ENCODE peak calls at places on chromosomes 4 and X, in ten cellular contexts. One of them, this sample, is unnamed.
A peak's percentile ranks its signal among the peaks of the same experiment; 100 is the strongest.

GRCh38 chrX:93874554-93874953 is 200.5 kb downstream of the FAM133A start:
- DNase-seq in PC-3: peak; percentile 63
- DNase-seq in endothelial cell: peak; percentile 46
- DNase-seq in left lung: no peak
- DNase-seq in OCI-LY7: peak; percentile 0
- DNase-seq in GM13976: no peak
- DNase-seq in WTC11: peak; percentile 31
- DNase-seq in endodermal cell: peak; percentile 68
- DNase-seq in activated B cell treated with CpG ODN at 0.5 μM for 24 hours: no peak
- DNase-seq in mammary epithelial cell: peak; percentile 8
- DNase-seq in this sample: no peak

GRCh38 chrX:101231080-101231479 is 11.5 kb downstream of the DRP2 start:
- DNase-seq in PC-3: no peak
- DNase-seq in endothelial cell: no peak
- DNase-seq in left lung: no peak
- DNase-seq in OCI-LY7: no peak
- DNase-seq in GM13976: no peak
- DNase-seq in WTC11: no peak
- DNase-seq in endodermal cell: no peak
- DNase-seq in activated B cell treated with CpG ODN at 0.5 μM for 24 hours: no peak
- DNase-seq in mammary epithelial cell: no peak
- DNase-seq in this sample: no peak

GRCh38 chr4:185383451-185383850 is 12.3 kb downstream of the LRP2BP start:
- DNase-seq in PC-3: peak; percentile 82
- DNase-seq in endothelial cell: no peak
- DNase-seq in left lung: no peak
- DNase-seq in OCI-LY7: no peak
- DNase-seq in GM13976: no peak
- DNase-seq in WTC11: no peak
- DNase-seq in endodermal cell: no peak
- DNase-seq in activated B cell treated with CpG ODN at 0.5 μM for 24 hours: no peak
- DNase-seq in mammary epithelial cell: peak; percentile 62
- DNase-seq in this sample: no peak

GRCh38 chr4:84258905-84259830 is 239.9 kb downstream of the NKX6-1 start:
- DNase-seq in PC-3: peak; percentile 32
- DNase-seq in endothelial cell: no peak
- DNase-seq in left lung: no peak
- DNase-seq in OCI-LY7: peak; percentile 29
- DNase-seq in GM13976: no peak
- DNase-seq in WTC11: no peak
- DNase-seq in endodermal cell: peak; percentile 70
- DNase-seq in activated B cell treated with CpG ODN at 0.5 μM for 24 hours: no peak
- DNase-seq in mammary epithelial cell: peak; percentile 21
- DNase-seq in this sample: no peak

GRCh38 chr4:7759221-7759620 is 180.4 kb downstream of the AFAP1 start:
- DNase-seq in PC-3: no peak
- DNase-seq in endothelial cell: no peak
- DNase-seq in left lung: no peak
- DNase-seq in OCI-LY7: peak; percentile 55
- DNase-seq in GM13976: no peak
- DNase-seq in WTC11: no peak
- DNase-seq in endodermal cell: no peak
- DNase-seq in activated B cell treated with CpG ODN at 0.5 μM for 24 hours: no peak
- DNase-seq in mammary epithelial cell: no peak
- DNase-seq in this sample: no peak

GRCh38 chrX:56813318-56813837 is 84.3 kb downstream of the NBDY start:
- DNase-seq in PC-3: no peak
- DNase-seq in endothelial cell: no peak
- DNase-seq in left lung: no peak
- DNase-seq in OCI-LY7: no peak
- DNase-seq in GM13976: peak; percentile 4
- DNase-seq in WTC11: no peak
- DNase-seq in endodermal cell: peak; percentile 29
- DNase-seq in activated B cell treated with CpG ODN at 0.5 μM for 24 hours: no peak
- DNase-seq in mammary epithelial cell: peak; percentile 96
- DNase-seq in this sample: no peak

GRCh38 chr4:102696763-102697162 is 64.0 kb downstream of the MANBA start:
- DNase-seq in PC-3: no peak
- DNase-seq in endothelial cell: no peak
- DNase-seq in left lung: no peak
- DNase-seq in OCI-LY7: no peak
- DNase-seq in GM13976: no peak
- DNase-seq in WTC11: no peak
- DNase-seq in endodermal cell: no peak
- DNase-seq in activated B cell treated with CpG ODN at 0.5 μM for 24 hours: no peak
- DNase-seq in mammary epithelial cell: no peak
- DNase-seq in this sample: no peak

GRCh38 chrX:31268359-31268758 is 196.5 kb upstream of the FTHL17 start:
- DNase-seq in PC-3: no peak
- DNase-seq in endothelial cell: no peak
- DNase-seq in left lung: no peak
- DNase-seq in OCI-LY7: peak; percentile 8
- DNase-seq in GM13976: no peak
- DNase-seq in WTC11: no peak
- DNase-seq in endodermal cell: no peak
- DNase-seq in activated B cell treated with CpG ODN at 0.5 μM for 24 hours: no peak
- DNase-seq in mammary epithelial cell: no peak
- DNase-seq in this sample: no peak

DNA sequence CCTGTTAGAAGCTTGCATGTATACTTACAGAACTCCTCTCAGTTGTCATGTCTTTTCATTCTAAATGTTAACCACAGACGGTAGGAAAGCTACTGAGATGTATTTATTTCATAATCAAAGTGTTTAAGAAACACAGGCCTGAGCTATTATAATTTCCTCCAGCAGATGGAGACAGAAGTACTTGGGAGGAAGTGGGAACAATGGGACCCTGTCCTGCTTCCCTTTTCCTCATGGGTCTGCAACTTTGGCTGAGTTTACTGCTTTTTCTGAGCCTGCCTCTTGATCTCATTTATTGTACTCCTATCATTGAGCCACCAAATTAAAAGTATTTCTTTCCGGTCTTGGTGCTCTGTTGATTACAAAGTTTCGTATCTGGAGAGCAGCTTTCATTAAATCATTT is 67.7 kb upstream of the SPANXN2 start:
- DNase-seq in PC-3: peak; percentile 63
- DNase-seq in endothelial cell: no peak
- DNase-seq in left lung: no peak
- DNase-seq in OCI-LY7: peak; percentile 9
- DNase-seq in GM13976: no peak
- DNase-seq in WTC11: no peak
- DNase-seq in endodermal cell: no peak
- DNase-seq in activated B cell treated with CpG ODN at 0.5 μM for 24 hours: no peak
- DNase-seq in mammary epithelial cell: peak; percentile 21
- DNase-seq in this sample: no peak
- TF ChIP-seq CTCF in PC-3: peak; percentile 68
- TF ChIP-seq CTCF in endothelial cell: no peak
- TF ChIP-seq CTCF in left lung: peak; percentile 38
- TF ChIP-seq CTCF in OCI-LY7: peak; percentile 67
- TF ChIP-seq CTCF in GM13976: peak; percentile 17
- TF ChIP-seq CTCF in WTC11: no peak
- TF ChIP-seq CTCF in endodermal cell: peak; percentile 74
- TF ChIP-seq CTCF in activated B cell treated with CpG ODN at 0.5 μM for 24 hours: no peak
- TF ChIP-seq CTCF in mammary epithelial cell: peak; percentile 65
- TF ChIP-seq CTCF in this sample: peak; percentile 51

GRCh38 chrX:132676561-132677186 is 187.8 kb upstream of the MBNL3 start:
- DNase-seq in PC-3: peak; percentile 33
- DNase-seq in endothelial cell: peak; percentile 7
- DNase-seq in left lung: no peak
- DNase-seq in OCI-LY7: no peak
- DNase-seq in GM13976: no peak
- DNase-seq in WTC11: no peak
- DNase-seq in endodermal cell: peak; percentile 59
- DNase-seq in activated B cell treated with CpG ODN at 0.5 μM for 24 hours: no peak
- DNase-seq in mammary epithelial cell: no peak
- DNase-seq in this sample: no peak
- TF ChIP-seq CTCF in PC-3: peak; percentile 41
- TF ChIP-seq CTCF in endothelial cell: no peak
- TF ChIP-seq CTCF in left lung: no peak
- TF ChIP-seq CTCF in OCI-LY7: no peak
- TF ChIP-seq CTCF in GM13976: no peak
- TF ChIP-seq CTCF in WTC11: no peak
- TF ChIP-seq CTCF in endodermal cell: peak; percentile 71
- TF ChIP-seq CTCF in activated B cell treated with CpG ODN at 0.5 μM for 24 hours: no peak
- TF ChIP-seq CTCF in mammary epithelial cell: no peak
- TF ChIP-seq CTCF in this sample: peak; percentile 42

GRCh38 chr4:111802191-111802590 is 343.1 kb upstream of the FAM241A start:
- DNase-seq in PC-3: no peak
- DNase-seq in endothelial cell: no peak
- DNase-seq in left lung: no peak
- DNase-seq in OCI-LY7: no peak
- DNase-seq in GM13976: no peak
- DNase-seq in WTC11: no peak
- DNase-seq in endodermal cell: no peak
- DNase-seq in activated B cell treated with CpG ODN at 0.5 μM for 24 hours: no peak
- DNase-seq in mammary epithelial cell: peak; percentile 2
- DNase-seq in this sample: no peak

GRCh38 chr4:111793686-111794085 is 351.6 kb upstream of the FAM241A start:
- DNase-seq in PC-3: no peak
- DNase-seq in endothelial cell: no peak
- DNase-seq in left lung: no peak
- DNase-seq in OCI-LY7: no peak
- DNase-seq in GM13976: no peak
- DNase-seq in WTC11: no peak
- DNase-seq in endodermal cell: no peak
- DNase-seq in activated B cell treated with CpG ODN at 0.5 μM for 24 hours: no peak
- DNase-seq in mammary epithelial cell: no peak
- DNase-seq in this sample: no peak

GRCh38 chr4:111800551-111800950 is 344.7 kb upstream of the FAM241A start:
- DNase-seq in PC-3: no peak
- DNase-seq in endothelial cell: no peak
- DNase-seq in left lung: no peak
- DNase-seq in OCI-LY7: no peak
- DNase-seq in GM13976: no peak
- DNase-seq in WTC11: no peak
- DNase-seq in endodermal cell: no peak
- DNase-seq in activated B cell treated with CpG ODN at 0.5 μM for 24 hours: no peak
- DNase-seq in mammary epithelial cell: no peak
- DNase-seq in this sample: no peak

GRCh38 chr4:111797455-111798163 is 347.6 kb upstream of the FAM241A start:
- DNase-seq in PC-3: no peak
- DNase-seq in endothelial cell: no peak
- DNase-seq in left lung: no peak
- DNase-seq in OCI-LY7: no peak
- DNase-seq in GM13976: no peak
- DNase-seq in WTC11: no peak
- DNase-seq in endodermal cell: no peak
- DNase-seq in activated B cell treated with CpG ODN at 0.5 μM for 24 hours: no peak
- DNase-seq in mammary epithelial cell: no peak
- DNase-seq in this sample: no peak

GRCh38 chr4:111798840-111799239 is 346.4 kb upstream of the FAM241A start:
- DNase-seq in PC-3: peak; percentile 19
- DNase-seq in endothelial cell: no peak
- DNase-seq in left lung: no peak
- DNase-seq in OCI-LY7: no peak
- DNase-seq in GM13976: no peak
- DNase-seq in WTC11: no peak
- DNase-seq in endodermal cell: no peak
- DNase-seq in activated B cell treated with CpG ODN at 0.5 μM for 24 hours: no peak
- DNase-seq in mammary epithelial cell: no peak
- DNase-seq in this sample: no peak
- TF ChIP-seq CTCF in PC-3: peak; percentile 52
- TF ChIP-seq CTCF in endothelial cell: no peak
- TF ChIP-seq CTCF in left lung: no peak
- TF ChIP-seq CTCF in OCI-LY7: peak; percentile 47
- TF ChIP-seq CTCF in GM13976: no peak
- TF ChIP-seq CTCF in WTC11: peak; percentile 29
- TF ChIP-seq CTCF in endodermal cell: peak; percentile 81
- TF ChIP-seq CTCF in activated B cell treated with CpG ODN at 0.5 μM for 24 hours: no peak
- TF ChIP-seq CTCF in mammary epithelial cell: no peak
- TF ChIP-seq CTCF in this sample: no peak

GRCh38 chrX:53241558-53241957 is 16.6 kb upstream of the KDM5C start:
- DNase-seq in PC-3: no peak
- DNase-seq in endothelial cell: no peak
- DNase-seq in left lung: no peak
- DNase-seq in OCI-LY7: no peak
- DNase-seq in GM13976: no peak
- DNase-seq in WTC11: no peak
- DNase-seq in endodermal cell: no peak
- DNase-seq in activated B cell treated with CpG ODN at 0.5 μM for 24 hours: no peak
- DNase-seq in mammary epithelial cell: no peak
- DNase-seq in this sample: no peak

GRCh38 chrX:53247928-53248327 is 22.9 kb upstream of the KDM5C start:
- DNase-seq in PC-3: peak; percentile 44
- DNase-seq in endothelial cell: no peak
- DNase-seq in left lung: no peak
- DNase-seq in OCI-LY7: no peak
- DNase-seq in GM13976: no peak
- DNase-seq in WTC11: no peak
- DNase-seq in endodermal cell: no peak
- DNase-seq in activated B cell treated with CpG ODN at 0.5 μM for 24 hours: no peak
- DNase-seq in mammary epithelial cell: peak; percentile 61
- DNase-seq in this sample: no peak

GRCh38 chrX:53242310-53242709 is 17.3 kb upstream of the KDM5C start:
- DNase-seq in PC-3: no peak
- DNase-seq in endothelial cell: no peak
- DNase-seq in left lung: no peak
- DNase-seq in OCI-LY7: no peak
- DNase-seq in GM13976: no peak
- DNase-seq in WTC11: no peak
- DNase-seq in endodermal cell: no peak
- DNase-seq in activated B cell treated with CpG ODN at 0.5 μM for 24 hours: no peak
- DNase-seq in mammary epithelial cell: no peak
- DNase-seq in this sample: no peak

GRCh38 chrX:53246231-53246630 is 21.2 kb upstream of the KDM5C start:
- DNase-seq in PC-3: no peak
- DNase-seq in endothelial cell: no peak
- DNase-seq in left lung: no peak
- DNase-seq in OCI-LY7: no peak
- DNase-seq in GM13976: no peak
- DNase-seq in WTC11: no peak
- DNase-seq in endodermal cell: no peak
- DNase-seq in activated B cell treated with CpG ODN at 0.5 μM for 24 hours: no peak
- DNase-seq in mammary epithelial cell: no peak
- DNase-seq in this sample: no peak

GRCh38 chrX:53244610-53245009 is 19.6 kb upstream of the KDM5C start:
- DNase-seq in PC-3: peak; percentile 22
- DNase-seq in endothelial cell: no peak
- DNase-seq in left lung: no peak
- DNase-seq in OCI-LY7: no peak
- DNase-seq in GM13976: no peak
- DNase-seq in WTC11: no peak
- DNase-seq in endodermal cell: no peak
- DNase-seq in activated B cell treated with CpG ODN at 0.5 μM for 24 hours: no peak
- DNase-seq in mammary epithelial cell: no peak
- DNase-seq in this sample: no peak
- TF ChIP-seq CTCF in PC-3: peak; percentile 62
- TF ChIP-seq CTCF in endothelial cell: peak; percentile 43
- TF ChIP-seq CTCF in left lung: no peak
- TF ChIP-seq CTCF in OCI-LY7: peak; percentile 67
- TF ChIP-seq CTCF in GM13976: no peak
- TF ChIP-seq CTCF in WTC11: no peak
- TF ChIP-seq CTCF in endodermal cell: peak; percentile 59
- TF ChIP-seq CTCF in activated B cell treated with CpG ODN at 0.5 μM for 24 hours: no peak
- TF ChIP-seq CTCF in mammary epithelial cell: peak; percentile 20
- TF ChIP-seq CTCF in this sample: peak; percentile 36